ENCODE peak calls at places on chromosomes 11 and 22, in five cellular contexts. One of them, this sample, is unnamed. For H3K4me1, the result is how much of the 10 kb centered on the place peaks cover.

GRCh38 chr11:132770802-132771545 is 761.3 kb downstream of the OPCML start:
- DNase-seq in fibroblast of lung: peak
- DNase-seq in adipocyte: peak
- DNase-seq in endothelial cell of umbilical vein: no peak
- DNase-seq in IMR-90: no peak
- DNase-seq in this sample: no peak

GRCh38 chr11:29432719-29433325 is 584.0 kb downstream of the KCNA4 start:
- DNase-seq in fibroblast of lung: peak
- DNase-seq in adipocyte: peak
- DNase-seq in endothelial cell of umbilical vein: peak
- DNase-seq in IMR-90: peak
- DNase-seq in this sample: no peak

GRCh38 chr11:103924166-103925013 is 112.0 kb upstream of the DDI1 start:
- DNase-seq in fibroblast of lung: no peak
- DNase-seq in adipocyte: peak
- DNase-seq in endothelial cell of umbilical vein: no peak
- DNase-seq in IMR-90: peak
- DNase-seq in this sample: no peak

GRCh38 chr11:121762820-121763219 is 310.1 kb upstream of the SORL1-AS1 start:
- DNase-seq in fibroblast of lung: peak
- DNase-seq in adipocyte: peak
- DNase-seq in endothelial cell of umbilical vein: peak
- DNase-seq in IMR-90: peak
- DNase-seq in this sample: peak

GRCh38 chr11:20631525-20632168 is 32.2 kb downstream of the SLC6A5 start:
- DNase-seq in fibroblast of lung: no peak
- DNase-seq in adipocyte: no peak
- DNase-seq in endothelial cell of umbilical vein: no peak
- DNase-seq in IMR-90: no peak
- DNase-seq in this sample: peak

GRCh38 chr11:67607507-67607906 is 771 bp downstream of the NDUFV1 start:
- DNase-seq in fibroblast of lung: no peak
- DNase-seq in adipocyte: no peak
- DNase-seq in endothelial cell of umbilical vein: no peak
- DNase-seq in IMR-90: no peak
- DNase-seq in this sample: no peak

GRCh38 chr11:43074810-43075209 is 237.0 kb upstream of the API5 start:
- DNase-seq in fibroblast of lung: no peak
- DNase-seq in adipocyte: no peak
- DNase-seq in endothelial cell of umbilical vein: no peak
- DNase-seq in IMR-90: no peak
- DNase-seq in this sample: no peak

GRCh38 chr11:58068640-58069039 is 37.9 kb downstream of the OR6Q1 start:
- DNase-seq in fibroblast of lung: no peak
- DNase-seq in adipocyte: no peak
- DNase-seq in endothelial cell of umbilical vein: no peak
- DNase-seq in IMR-90: no peak
- DNase-seq in this sample: no peak

GRCh38 chr22:39125622-39126021 is 26.9 kb downstream of the CBX7 start:
- DNase-seq in fibroblast of lung: no peak
- DNase-seq in adipocyte: no peak
- DNase-seq in endothelial cell of umbilical vein: no peak
- DNase-seq in IMR-90: no peak
- DNase-seq in this sample: no peak

GRCh38 chr11:96393753-96394348 is 4.0 kb downstream of the JRKL start:
- DNase-seq in fibroblast of lung: peak
- DNase-seq in adipocyte: peak
- DNase-seq in endothelial cell of umbilical vein: peak
- DNase-seq in IMR-90: peak
- DNase-seq in this sample: no peak

GRCh38 chr11:114171257-114172054 is 111.9 kb downstream of the ZBTB16 start:
- DNase-seq in fibroblast of lung: peak
- DNase-seq in adipocyte: no peak
- DNase-seq in endothelial cell of umbilical vein: peak
- DNase-seq in IMR-90: no peak
- DNase-seq in this sample: no peak

GRCh38 chr22:35355744-35356420 is 25.0 kb upstream of the HMOX1 start:
- DNase-seq in fibroblast of lung: peak
- DNase-seq in adipocyte: no peak
- DNase-seq in endothelial cell of umbilical vein: no peak
- DNase-seq in IMR-90: peak
- DNase-seq in this sample: no peak

GRCh38 chr11:118264568-118265470 is 722 bp upstream of the MPZL2 start:
- DNase-seq in fibroblast of lung: no peak
- DNase-seq in adipocyte: no peak
- DNase-seq in endothelial cell of umbilical vein: peak
- DNase-seq in IMR-90: no peak
- DNase-seq in this sample: no peak

GRCh38 chr11:47449541-47449940 is 605 bp upstream of the RAPSN start:
- DNase-seq in fibroblast of lung: no peak
- DNase-seq in adipocyte: no peak
- DNase-seq in endothelial cell of umbilical vein: no peak
- DNase-seq in IMR-90: no peak
- DNase-seq in this sample: no peak

GRCh38 chr11:114179234-114179941 is 116.8 kb upstream of the NNMT start:
- DNase-seq in fibroblast of lung: peak
- DNase-seq in adipocyte: peak
- DNase-seq in endothelial cell of umbilical vein: peak
- DNase-seq in IMR-90: no peak
- DNase-seq in this sample: no peak

GRCh38 chr11:35036642-35037041 is 102.3 kb upstream of the CD44 start:
- DNase-seq in fibroblast of lung: no peak
- DNase-seq in adipocyte: no peak
- DNase-seq in endothelial cell of umbilical vein: no peak
- DNase-seq in IMR-90: no peak
- DNase-seq in this sample: no peak

GRCh38 chr11:112219476-112220232 is 6.6 kb upstream of the PTS start:
- DNase-seq in fibroblast of lung: peak
- DNase-seq in adipocyte: peak
- DNase-seq in endothelial cell of umbilical vein: peak
- DNase-seq in IMR-90: peak
- DNase-seq in this sample: peak

GRCh38 chr11:101944896-101945295 is 28.6 kb upstream of the ANGPTL5 start:
- DNase-seq in fibroblast of lung: no peak
- DNase-seq in adipocyte: no peak
- DNase-seq in endothelial cell of umbilical vein: no peak
- DNase-seq in IMR-90: no peak
- DNase-seq in this sample: no peak

GRCh38 chr11:8223513-8223899 is 40.2 kb downstream of the LMO1 start:
- DNase-seq in fibroblast of lung: no peak
- DNase-seq in adipocyte: peak
- DNase-seq in endothelial cell of umbilical vein: no peak
- DNase-seq in IMR-90: peak
- DNase-seq in this sample: no peak

GRCh38 chr11:74417860-74418508 is 19.8 kb upstream of the PGM2L1 start:
- DNase-seq in fibroblast of lung: no peak
- DNase-seq in adipocyte: peak
- DNase-seq in endothelial cell of umbilical vein: peak
- DNase-seq in IMR-90: peak
- DNase-seq in this sample: no peak

GRCh38 chr11:62709262-62710000 is 2.0 kb downstream of the GNG3 start:
- DNase-seq in fibroblast of lung: peak
- DNase-seq in adipocyte: peak
- DNase-seq in endothelial cell of umbilical vein: peak
- DNase-seq in IMR-90: peak
- DNase-seq in this sample: peak

GRCh38 chr11:62706841-62707240 is 383 bp downstream of the BSCL2 start:
- DNase-seq in fibroblast of lung: no peak
- DNase-seq in adipocyte: no peak
- DNase-seq in endothelial cell of umbilical vein: no peak
- DNase-seq in IMR-90: no peak
- DNase-seq in this sample: no peak

GRCh38 chr11:62707277-62707771 is at the start of the genes BSCL2 and GNG3:
- DNase-seq in fibroblast of lung: no peak
- DNase-seq in adipocyte: no peak
- DNase-seq in endothelial cell of umbilical vein: no peak
- DNase-seq in IMR-90: no peak
- DNase-seq in this sample: no peak

GRCh38 chr11:62710001-62710345 is 2.5 kb downstream of the GNG3 start:
- DNase-seq in fibroblast of lung: peak
- DNase-seq in adipocyte: peak
- DNase-seq in endothelial cell of umbilical vein: no peak
- DNase-seq in IMR-90: no peak
- DNase-seq in this sample: no peak

DNA sequence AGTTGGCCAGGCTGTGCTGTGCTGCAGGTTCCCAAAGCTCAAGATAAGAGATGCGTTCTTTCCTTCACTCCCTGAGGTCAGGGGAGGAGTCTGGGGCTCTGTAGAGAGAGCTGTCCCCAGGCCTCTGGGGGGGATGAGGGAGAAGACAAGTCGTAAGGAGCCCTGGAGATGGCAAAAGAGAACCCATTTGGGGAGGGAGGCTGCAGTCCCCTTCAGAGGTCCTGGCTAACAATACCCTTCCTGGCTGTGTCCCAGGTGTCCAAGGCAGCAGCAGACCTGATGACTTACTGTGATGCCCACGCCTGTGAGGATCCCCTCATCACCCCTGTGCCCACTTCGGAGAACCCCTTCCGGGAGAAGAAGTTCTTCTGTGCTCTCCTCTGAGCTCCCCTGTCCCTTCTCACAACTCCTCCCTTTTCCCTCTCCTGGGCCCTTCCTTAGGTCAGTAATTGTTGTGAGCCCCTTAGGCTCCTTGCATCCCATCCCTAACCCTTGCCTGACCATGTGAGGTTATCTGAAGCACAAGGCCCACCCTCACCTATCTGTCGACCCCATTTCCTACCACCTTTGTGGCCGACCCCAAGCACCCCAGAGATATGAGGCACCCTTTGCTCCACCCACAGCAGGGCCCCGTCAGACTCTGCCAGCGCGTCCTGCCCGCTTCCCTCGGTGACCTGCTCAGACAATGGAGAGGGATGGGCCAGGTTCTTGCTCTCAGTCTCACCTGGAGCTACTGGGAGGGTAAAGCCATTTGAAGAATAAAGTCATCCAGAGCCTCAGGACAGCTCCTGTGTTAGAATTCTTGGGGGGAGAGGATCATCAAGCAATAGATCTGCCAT is 1.2 kb downstream of the GNG3 start:
- DNase-seq in fibroblast of lung: no peak
- DNase-seq in adipocyte: no peak
- DNase-seq in endothelial cell of umbilical vein: no peak
- DNase-seq in IMR-90: no peak
- DNase-seq in this sample: no peak
- H3K4me1 ChIP-seq in fibroblast of lung: under half
- H3K4me1 ChIP-seq in adipocyte: half or more
- H3K4me1 ChIP-seq in endothelial cell of umbilical vein: under half
- H3K4me1 ChIP-seq in IMR-90: under half
- H3K4me1 ChIP-seq in this sample: under half

DNA sequence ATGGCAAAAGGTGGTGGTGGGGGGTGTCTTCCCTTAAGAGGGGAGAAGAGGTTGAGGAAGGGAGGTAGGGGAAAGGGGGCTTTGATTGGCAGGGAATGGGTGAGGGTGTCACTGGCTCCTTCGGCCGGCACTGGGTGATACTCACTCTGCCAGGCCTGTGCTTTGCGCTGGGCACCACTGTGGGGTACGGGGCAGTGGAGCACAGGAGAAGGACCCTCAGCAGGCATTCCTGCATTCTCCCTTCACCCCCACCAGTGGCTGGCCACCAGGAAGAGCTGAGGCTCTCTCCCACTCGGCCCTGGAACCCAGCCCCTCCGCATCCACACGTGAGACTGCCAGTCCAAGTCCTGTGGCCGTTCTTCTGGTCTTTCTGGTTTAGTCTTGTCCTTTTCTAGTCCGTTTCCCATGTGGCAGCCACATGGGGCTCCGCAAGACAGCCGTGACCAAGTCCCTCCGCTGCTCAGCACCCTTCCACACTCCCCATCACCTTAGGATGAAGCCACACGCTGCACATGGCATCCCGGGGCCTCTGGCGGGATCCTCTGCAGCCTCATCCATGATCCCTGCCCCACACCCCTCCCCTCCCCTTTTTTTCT is 8.0 kb downstream of the CAPN5 start:
- DNase-seq in fibroblast of lung: no peak
- DNase-seq in adipocyte: no peak
- DNase-seq in endothelial cell of umbilical vein: no peak
- DNase-seq in IMR-90: no peak
- DNase-seq in this sample: no peak
- H3K4me1 ChIP-seq in fibroblast of lung: under half
- H3K4me1 ChIP-seq in adipocyte: under half
- H3K4me1 ChIP-seq in endothelial cell of umbilical vein: under half
- H3K4me1 ChIP-seq in IMR-90: under half
- H3K4me1 ChIP-seq in this sample: under half

GRCh38 chr11:130894322-130895025 is 21.8 kb downstream of the SNX19 start:
- DNase-seq in fibroblast of lung: peak
- DNase-seq in adipocyte: peak
- DNase-seq in endothelial cell of umbilical vein: peak
- DNase-seq in IMR-90: peak
- DNase-seq in this sample: peak

GRCh38 chr11:130902380-130902779 is 13.9 kb downstream of the SNX19 start:
- DNase-seq in fibroblast of lung: no peak
- DNase-seq in adipocyte: no peak
- DNase-seq in endothelial cell of umbilical vein: no peak
- DNase-seq in IMR-90: no peak
- DNase-seq in this sample: no peak

GRCh38 chr11:130892847-130893246 is 23.4 kb downstream of the SNX19 start:
- DNase-seq in fibroblast of lung: no peak
- DNase-seq in adipocyte: no peak
- DNase-seq in endothelial cell of umbilical vein: no peak
- DNase-seq in IMR-90: no peak
- DNase-seq in this sample: no peak

GRCh38 chr11:130899106-130899505 is 17.2 kb downstream of the SNX19 start:
- DNase-seq in fibroblast of lung: no peak
- DNase-seq in adipocyte: no peak
- DNase-seq in endothelial cell of umbilical vein: no peak
- DNase-seq in IMR-90: no peak
- DNase-seq in this sample: no peak

GRCh38 chr11:130897262-130898182 is 18.8 kb downstream of the SNX19 start:
- DNase-seq in fibroblast of lung: peak
- DNase-seq in adipocyte: no peak
- DNase-seq in endothelial cell of umbilical vein: peak
- DNase-seq in IMR-90: peak
- DNase-seq in this sample: no peak
- H3K4me1 ChIP-seq in fibroblast of lung: under half
- H3K4me1 ChIP-seq in adipocyte: under half
- H3K4me1 ChIP-seq in endothelial cell of umbilical vein: under half
- H3K4me1 ChIP-seq in IMR-90: under half
- H3K4me1 ChIP-seq in this sample: under half

GRCh38 chr11:75469785-75470405 is 36.9 kb upstream of the KLHL35 start:
- DNase-seq in fibroblast of lung: no peak
- DNase-seq in adipocyte: no peak
- DNase-seq in endothelial cell of umbilical vein: no peak
- DNase-seq in IMR-90: no peak
- DNase-seq in this sample: no peak
- H3K4me1 ChIP-seq in fibroblast of lung: under half
- H3K4me1 ChIP-seq in adipocyte: under half
- H3K4me1 ChIP-seq in endothelial cell of umbilical vein: half or more
- H3K4me1 ChIP-seq in IMR-90: under half
- H3K4me1 ChIP-seq in this sample: under half

GRCh38 chr11:82975882-82976281 is 74.3 kb downstream of the DDIAS start:
- DNase-seq in fibroblast of lung: no peak
- DNase-seq in adipocyte: no peak
- DNase-seq in endothelial cell of umbilical vein: no peak
- DNase-seq in IMR-90: no peak
- DNase-seq in this sample: no peak
- H3K4me1 ChIP-seq in fibroblast of lung: under half
- H3K4me1 ChIP-seq in adipocyte: under half
- H3K4me1 ChIP-seq in endothelial cell of umbilical vein: under half
- H3K4me1 ChIP-seq in IMR-90: under half
- H3K4me1 ChIP-seq in this sample: under half

This sample was measured in foreskin keratinocyte.